ENCODE peak calls at places on chromosomes 2 and 18, in six cellular contexts. B, V, W, M, A and Z are unnamed samples.

GRCh38 chr18:23502516-23503037 is 734 bp upstream of the RMC1 start:
- DNase-seq in B (no peak), V (no peak), W (no peak), M (no peak), A (no peak), Z (no peak)

GRCh38 chr2:101200714-101201113 is 49.5 kb upstream of the TBC1D8 start:
- DNase-seq in B (no peak), V (no peak), W (no peak), M (no peak), A (peak; percentile 31), Z (no peak)

GRCh38 chr2:54240515-54241219 is 15.4 kb downstream of the TSPYL6 start:
- DNase-seq in B (no peak), V (no peak), W (no peak), M (no peak), A (peak; percentile 75), Z (peak; percentile 60)

GRCh38 chr18:49061239-49061905 is 110.6 kb upstream of the SMAD7 start:
- DNase-seq in B (no peak), V (no peak), W (no peak), M (no peak), A (no peak), Z (no peak)

GRCh38 chr2:46202987-46203386 is 94.2 kb upstream of the EPAS1 start:
- DNase-seq in B (no peak), V (no peak), W (no peak), M (no peak), A (no peak), Z (no peak)

GRCh38 chr2:12819098-12819465 is 102.3 kb downstream of the TRIB2 start:
- DNase-seq in B (peak; percentile 88), V (peak; percentile 75), W (peak; percentile 58), M (peak; percentile 93), A (peak; percentile 99), Z (peak; percentile 78)

GRCh38 chr18:55863876-55864275 is 275.9 kb upstream of the TCF4 start:
- DNase-seq in B (no peak), V (no peak), W (no peak), M (no peak), A (peak; percentile 40), Z (no peak)

GRCh38 chr2:47014564-47015051 is 99.0 kb upstream of the MCFD2 start:
- DNase-seq in B (no peak), V (no peak), W (no peak), M (peak; percentile 73), A (no peak), Z (peak; percentile 48)

GRCh38 chr2:218332288-218332687 is 24.4 kb upstream of the CATIP start:
- DNase-seq in B (no peak), V (no peak), W (no peak), M (no peak), A (no peak), Z (no peak)

GRCh38 chr2:84924173-84925106 is 19.0 kb downstream of the TMSB10 start:
- DNase-seq in B (peak; percentile 76), V (peak; percentile 76), W (no peak), M (no peak), A (peak; percentile 30), Z (no peak)

GRCh38 chr2:25386662-25387478 is 45.1 kb upstream of the DNMT3A start:
- DNase-seq in B (no peak), V (peak; percentile 41), W (no peak), M (no peak), A (no peak), Z (no peak)

GRCh38 chr2:47905454-47906260 is 641 bp downstream of the FBXO11 start:
- DNase-seq in B (peak; percentile 62), V (peak; percentile 77), W (peak; percentile 66), M (peak; percentile 69), A (peak; percentile 41), Z (peak; percentile 57)

GRCh38 chr18:55839350-55839749 is 251.4 kb upstream of the TCF4 start:
- DNase-seq in B (no peak), V (no peak), W (no peak), M (no peak), A (peak; percentile 75), Z (no peak)

GRCh38 chr2:168920504-168921157 is 19.5 kb downstream of the G6PC2 start:
- DNase-seq in B (no peak), V (no peak), W (no peak), M (no peak), A (peak; percentile 34), Z (no peak)

GRCh38 chr2:236179653-236180500 is 11.7 kb upstream of the GBX2 start:
- DNase-seq in B (no peak), V (no peak), W (no peak), M (no peak), A (peak; percentile 20), Z (no peak)

GRCh38 chr2:189369566-189369965 is 71.7 kb upstream of the WDR75 start:
- DNase-seq in B (no peak), V (no peak), W (no peak), M (no peak), A (peak; percentile 72), Z (no peak)

GRCh38 chr2:173955867-173956266 is 9.3 kb downstream of the SP3 start:
- DNase-seq in B (no peak), V (no peak), W (no peak), M (no peak), A (no peak), Z (no peak)

GRCh38 chr2:123500988-123501387 is 524.1 kb upstream of the CNTNAP5 start:
- DNase-seq in B (no peak), V (no peak), W (no peak), M (no peak), A (no peak), Z (no peak)

GRCh38 chr18:73807551-73808192 is 340.0 kb downstream of the FBXO15 start:
- DNase-seq in B (no peak), V (no peak), W (no peak), M (no peak), A (no peak), Z (no peak)

GRCh38 chr2:86035883-86036789 is 69.5 kb downstream of the POLR1A start:
- DNase-seq in B (peak; percentile 82), V (peak; percentile 93), W (peak; percentile 93), M (peak; percentile 67), A (peak; percentile 86), Z (peak; percentile 91)

GRCh38 chr2:11082880-11083279 is 72.4 kb upstream of the SLC66A3 start:
- DNase-seq in B (no peak), V (no peak), W (no peak), M (no peak), A (peak; percentile 12), Z (no peak)

GRCh38 chr18:30163573-30163972 is 879.0 kb downstream of the DSC3 start:
- DNase-seq in B (no peak), V (no peak), W (no peak), M (no peak), A (no peak), Z (no peak)

GRCh38 chr2:241797441-241798080 is 11.4 kb upstream of the NEU4 start:
- DNase-seq in B (no peak), V (no peak), W (no peak), M (no peak), A (no peak), Z (no peak)

DNA sequence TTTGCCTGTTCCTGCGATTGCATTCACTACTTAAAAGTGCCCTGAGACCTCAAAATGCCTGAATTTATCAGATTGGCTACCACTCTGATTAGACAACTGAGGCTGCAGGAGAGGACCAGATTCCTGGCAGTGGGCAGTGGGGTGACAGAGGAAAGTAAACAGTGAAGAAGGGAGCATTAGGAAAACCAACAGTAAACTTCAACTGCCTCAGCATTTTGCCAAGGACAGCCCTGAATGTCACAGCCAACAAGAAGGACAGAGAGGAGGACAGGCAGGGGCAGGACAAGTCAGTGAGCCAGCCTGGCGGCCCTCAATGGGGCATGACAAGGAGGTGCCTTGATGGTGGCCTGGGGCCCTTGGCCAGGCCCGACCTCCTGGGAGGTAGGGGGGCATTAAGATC is 24.3 kb downstream of the ACMSD start:
- DNase-seq in B (no peak), V (no peak), W (no peak), M (no peak), A (no peak), Z (no peak)
- TF ChIP-seq POLR2A in B (no peak), V (no peak), W (no peak), M (no peak), A (no peak), Z (no peak)

GRCh38 chr18:11995445-11996189 is 14.3 kb downstream of the IMPA2 start:
- DNase-seq in B (peak; percentile 80), V (peak; percentile 89), W (peak; percentile 87), M (peak; percentile 84), A (peak; percentile 77), Z (peak; percentile 57)

GRCh38 chr18:11998182-11998581 is 16.9 kb downstream of the IMPA2 start:
- DNase-seq in B (peak; percentile 58), V (no peak), W (peak; percentile 69), M (no peak), A (no peak), Z (peak; percentile 80)

GRCh38 chr18:11996190-11996754 is 15.0 kb downstream of the IMPA2 start:
- DNase-seq in B (no peak), V (no peak), W (no peak), M (no peak), A (no peak), Z (no peak)

GRCh38 chr18:11997466-11997865 is 16.2 kb downstream of the IMPA2 start:
- DNase-seq in B (no peak), V (no peak), W (peak; percentile 23), M (peak; percentile 69), A (no peak), Z (no peak)

DNA sequence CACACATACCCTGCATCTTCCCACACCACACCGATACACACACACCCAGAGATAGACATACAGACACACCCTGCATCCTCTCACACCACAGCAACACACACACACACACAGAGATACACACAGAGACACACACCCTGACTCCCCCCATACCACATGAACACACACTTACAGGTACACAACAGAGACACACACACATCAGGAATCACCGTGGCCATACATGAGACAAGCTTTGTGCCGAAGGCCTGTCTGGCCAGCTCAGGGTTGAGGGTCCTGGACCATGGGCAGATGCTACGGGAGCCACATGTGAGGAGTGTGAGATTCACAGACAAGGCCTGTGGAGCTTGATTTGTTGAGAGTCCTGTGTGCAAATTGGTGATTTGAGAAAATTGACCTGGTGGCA is 15.6 kb downstream of the IMPA2 start:
- DNase-seq in B (no peak), V (no peak), W (no peak), M (no peak), A (no peak), Z (no peak)
- H3K4me1 ChIP-seq in B (no peaks in the 10 kb centered on the region), V (no peaks in the 10 kb centered on the region), W (peaks cover 97% of the 10 kb centered on the region), M (no peaks in the 10 kb centered on the region), A (peaks cover 11% of the 10 kb centered on the region), Z (peaks cover 52% of the 10 kb centered on the region)

DNA sequence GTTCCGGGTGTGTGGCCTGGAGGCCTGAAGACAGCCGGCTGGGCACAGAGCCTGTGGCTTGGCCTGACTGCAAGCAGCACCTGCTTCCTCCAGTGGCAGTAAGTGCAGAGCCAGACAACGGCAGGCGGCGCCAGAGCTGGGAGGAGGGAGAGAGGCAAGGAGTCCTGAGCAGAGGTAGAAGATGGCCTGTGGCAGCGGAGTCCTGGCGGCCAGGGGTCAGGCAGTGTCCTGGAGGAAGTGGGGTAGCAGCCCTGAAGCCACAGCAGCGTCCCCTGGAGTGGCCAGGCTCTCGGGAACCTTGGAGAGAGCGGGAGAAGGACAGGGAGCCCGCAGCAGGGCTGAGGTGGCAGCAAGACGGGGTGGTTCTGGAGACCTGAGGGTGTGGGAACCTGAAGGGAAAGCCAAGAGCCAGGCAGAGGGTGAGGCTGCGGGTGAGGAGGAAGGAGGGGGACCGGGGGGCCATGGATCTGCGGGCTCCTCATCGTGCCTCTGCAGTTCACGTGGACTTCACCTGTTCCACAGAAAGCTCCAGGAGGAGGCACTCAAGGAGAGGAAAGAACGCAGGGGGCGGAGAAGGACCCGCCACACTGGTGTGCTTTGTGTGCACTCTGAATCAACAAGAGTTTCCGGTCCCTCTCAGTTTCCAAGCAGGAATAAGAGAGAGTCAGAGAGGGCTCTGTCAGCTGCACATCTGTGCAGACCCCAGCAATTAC is 85.9 kb downstream of the USP40 start:
- DNase-seq in B (no peak), V (no peak), W (no peak), M (peak; percentile 16), A (no peak), Z (peak; percentile 94)
- H3K36me3 ChIP-seq in B (peaks cover 97% of the 10 kb centered on the region), V (no peaks in the 10 kb centered on the region), W (peaks cover 15% of the 10 kb centered on the region), M (peaks cover 84% of the 10 kb centered on the region), A (peaks cover 47% of the 10 kb centered on the region), Z (peaks cover 72% of the 10 kb centered on the region)

GRCh38 chr2:1373794-1374193 is 39.5 kb upstream of the TPO start:
- DNase-seq in B (no peak), V (no peak), W (no peak), M (no peak), A (no peak), Z (no peak)
- TF ChIP-seq POLR2A in B (no peak), V (no peak), W (no peak), M (no peak), A (no peak), Z (peak; percentile 5)